ENCODE peak calls at places on chromosomes 4 and X, in four cellular contexts. One of them, this sample, is unnamed.

GRCh38 chrX:154444001-154444754 is at the start of gene FAM50A:
- DNase-seq in K562: peak
- DNase-seq in HepG2: no peak
- DNase-seq in H1: no peak
- DNase-seq in this sample: no peak

GRCh38 chr4:4499438-4500123 is 42.3 kb downstream of the STX18 start:
- DNase-seq in H1: no peak
- DNase-seq in HepG2: no peak
- DNase-seq in K562: no peak
- DNase-seq in this sample: no peak

GRCh38 chr4:22190855-22191254 is 242.3 kb upstream of the KCNIP4 start:
- DNase-seq in HepG2: no peak
- DNase-seq in K562: no peak
- DNase-seq in H1: no peak
- DNase-seq in this sample: no peak

GRCh38 chrX:115330498-115331138 is 41.1 kb downstream of the LUZP4 start:
- DNase-seq in K562: peak
- DNase-seq in H1: no peak
- DNase-seq in HepG2: peak
- DNase-seq in this sample: peak

GRCh38 chr4:54877006-54877405 is 219.2 kb downstream of the KIT start:
- DNase-seq in HepG2: no peak
- DNase-seq in H1: no peak
- DNase-seq in K562: no peak
- DNase-seq in this sample: no peak

GRCh38 chrX:120781416-120781815 is 94.2 kb downstream of the CT47B1 start:
- DNase-seq in K562: no peak
- DNase-seq in H1: no peak
- DNase-seq in HepG2: no peak
- DNase-seq in this sample: no peak

GRCh38 chr4:38024203-38024504 is 64.0 kb downstream of the PTTG2 start:
- DNase-seq in H1: no peak
- DNase-seq in K562: no peak
- DNase-seq in HepG2: no peak
- DNase-seq in this sample: no peak

GRCh38 chr4:102174800-102175199 is 170.5 kb downstream of the SLC39A8 start:
- DNase-seq in K562: no peak
- DNase-seq in H1: no peak
- DNase-seq in HepG2: no peak
- DNase-seq in this sample: no peak

GRCh38 chr4:47383829-47384427 is 79.6 kb downstream of the COMMD8 start:
- DNase-seq in HepG2: peak
- DNase-seq in K562: peak
- DNase-seq in H1: no peak
- DNase-seq in this sample: no peak

GRCh38 chrX:43629229-43629628 is 26.9 kb upstream of the MAOA start:
- DNase-seq in HepG2: peak
- DNase-seq in K562: no peak
- DNase-seq in H1: no peak
- DNase-seq in this sample: no peak

GRCh38 chrX:30141966-30142365 is 73.4 kb upstream of the MAGEB2 start:
- DNase-seq in HepG2: peak
- DNase-seq in K562: peak
- DNase-seq in H1: no peak
- DNase-seq in this sample: no peak

GRCh38 chrX:148135738-148136137 is 154.6 kb downstream of the FMR1NB start:
- DNase-seq in K562: no peak
- DNase-seq in H1: no peak
- DNase-seq in HepG2: no peak
- DNase-seq in this sample: no peak

GRCh38 chr4:7529368-7529923 is 94.7 kb upstream of the PSAPL1 start:
- DNase-seq in HepG2: no peak
- DNase-seq in H1: no peak
- DNase-seq in K562: no peak
- DNase-seq in this sample: no peak
- H3K27ac ChIP-seq in HepG2: no peak
- H3K27ac ChIP-seq in H1: no peak
- H3K27ac ChIP-seq in K562: no peak
- H3K27ac ChIP-seq in this sample: no peak

GRCh38 chr4:151143162-151143561 is 43.7 kb downstream of the RPS3A start:
- DNase-seq in H1: no peak
- DNase-seq in K562: no peak
- DNase-seq in HepG2: no peak
- DNase-seq in this sample: no peak
- TF ChIP-seq SIN3A in H1: no peak
- TF ChIP-seq SIN3A in K562: no peak
- TF ChIP-seq SIN3A in HepG2: no peak
- TF ChIP-seq SIN3A in this sample: no peak

GRCh38 chr4:120871173-120871572 is 51.4 kb downstream of the PRDM5 start:
- DNase-seq in K562: no peak
- DNase-seq in HepG2: no peak
- DNase-seq in H1: no peak
- DNase-seq in this sample: no peak

GRCh38 chr4:120870279-120870673 is 52.2 kb downstream of the PRDM5 start:
- DNase-seq in H1: peak
- DNase-seq in HepG2: peak
- DNase-seq in K562: no peak
- DNase-seq in this sample: no peak

GRCh38 chr4:120877021-120877420 is 45.5 kb downstream of the PRDM5 start:
- DNase-seq in H1: no peak
- DNase-seq in K562: no peak
- DNase-seq in HepG2: no peak
- DNase-seq in this sample: no peak

GRCh38 chr4:120873554-120873953 is 49.0 kb downstream of the PRDM5 start:
- DNase-seq in HepG2: no peak
- DNase-seq in K562: no peak
- DNase-seq in H1: no peak
- DNase-seq in this sample: no peak

GRCh38 chr4:120874792-120875774 is 47.4 kb downstream of the PRDM5 start:
- DNase-seq in K562: no peak
- DNase-seq in HepG2: no peak
- DNase-seq in H1: no peak
- DNase-seq in this sample: no peak
- TF ChIP-seq CREB1 in K562: no peak
- TF ChIP-seq CREB1 in HepG2: no peak
- TF ChIP-seq CREB1 in H1: no peak
- TF ChIP-seq CREB1 in this sample: no peak

DNA sequence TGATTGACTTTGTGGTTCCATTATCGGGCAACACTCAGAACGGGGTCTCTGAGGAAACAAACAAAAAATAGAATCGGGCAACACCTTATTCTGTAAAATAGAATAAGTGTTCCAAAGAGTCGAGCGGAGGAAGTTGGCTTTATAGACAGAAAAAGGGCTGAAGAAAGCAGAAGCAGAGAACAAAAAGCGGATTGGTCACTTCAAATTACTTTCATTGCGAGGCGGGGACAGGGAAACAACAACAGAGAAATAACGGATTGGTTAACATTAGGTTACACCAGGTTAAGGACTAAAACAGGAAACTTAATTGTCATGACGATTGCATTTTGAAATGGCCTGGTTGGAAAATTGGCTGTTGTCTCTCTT is 407 bp upstream of the COQ2 start:
- DNase-seq in HepG2: no peak
- DNase-seq in H1: no peak
- DNase-seq in K562: peak
- DNase-seq in this sample: no peak
- H3K27ac ChIP-seq in HepG2: peak
- H3K27ac ChIP-seq in H1: no peak
- H3K27ac ChIP-seq in K562: peak
- H3K27ac ChIP-seq in this sample: peak

DNA sequence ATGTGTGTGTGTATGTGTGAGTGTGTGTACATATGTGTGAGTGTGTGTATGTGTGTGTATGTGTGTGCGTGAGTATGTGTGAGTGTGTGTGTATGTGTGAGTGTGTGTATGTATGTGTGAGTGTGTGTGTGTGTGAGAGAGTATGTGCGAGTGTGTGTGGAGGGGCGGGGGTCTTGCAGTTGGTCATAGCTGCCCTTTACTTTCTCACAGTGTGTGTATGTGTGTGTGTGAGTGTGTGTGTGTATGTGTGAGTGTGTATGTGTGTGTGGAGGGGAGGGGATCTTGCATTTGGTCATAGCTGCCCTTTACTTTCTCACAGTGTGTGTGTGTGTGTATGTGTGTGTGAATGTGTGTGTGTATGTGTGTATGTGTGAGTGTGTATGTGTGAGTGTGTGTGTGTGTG is 74.8 kb upstream of the ENPP6 start:
- DNase-seq in K562: no peak
- DNase-seq in HepG2: no peak
- DNase-seq in H1: no peak
- DNase-seq in this sample: no peak
- TF ChIP-seq SIN3A in K562: no peak
- TF ChIP-seq SIN3A in HepG2: no peak
- TF ChIP-seq SIN3A in H1: no peak
- TF ChIP-seq SIN3A in this sample: no peak

GRCh38 chr4:8050555-8051206 is 107.9 kb downstream of the ABLIM2 start:
- DNase-seq in H1: peak
- DNase-seq in HepG2: peak
- DNase-seq in K562: no peak
- DNase-seq in this sample: no peak

GRCh38 chr4:8053688-8054449 is 104.7 kb downstream of the ABLIM2 start:
- DNase-seq in H1: no peak
- DNase-seq in K562: no peak
- DNase-seq in HepG2: peak
- DNase-seq in this sample: no peak

GRCh38 chr4:8052160-8052691 is 106.4 kb downstream of the ABLIM2 start:
- DNase-seq in H1: no peak
- DNase-seq in K562: no peak
- DNase-seq in HepG2: no peak
- DNase-seq in this sample: no peak

GRCh38 chr4:8050180-8050554 is 108.4 kb downstream of the ABLIM2 start:
- DNase-seq in K562: no peak
- DNase-seq in H1: no peak
- DNase-seq in HepG2: no peak
- DNase-seq in this sample: no peak

GRCh38 chr4:8051644-8052043 is 107.0 kb downstream of the ABLIM2 start:
- DNase-seq in K562: no peak
- DNase-seq in H1: no peak
- DNase-seq in HepG2: no peak
- DNase-seq in this sample: no peak
- TF ChIP-seq CREB1 in K562: no peak
- TF ChIP-seq CREB1 in H1: no peak
- TF ChIP-seq CREB1 in HepG2: no peak
- TF ChIP-seq CREB1 in this sample: no peak